ENCODE peak calls at places on chromosomes 13 and 19, in four cellular contexts. M is vagina, F is fibroblast of pulmonary artery, B is transverse colon. S is an unnamed sample.

GRCh38 chr19:44452367-44452766 is 4.1 kb upstream of the ZNF229 start:
- DNase-seq in B (no peak), F (no peak), M (no peak), S (no peak)

GRCh38 chr13:38496956-38497355 is 147.3 kb downstream of the UFM1 start:
- DNase-seq in B (no peak), M (no peak), F (peak; percentile 7), S (no peak)

GRCh38 chr19:29084266-29084665 is 128.7 kb downstream of the UQCRFS1 start:
- DNase-seq in F (no peak), M (no peak), B (no peak), S (no peak)

GRCh38 chr13:93328943-93329342 is 102.3 kb downstream of the GPC6 start:
- DNase-seq in B (no peak), F (no peak), M (no peak), S (no peak)

GRCh38 chr19:39413903-39414608 is 1.6 kb downstream of the PLEKHG2 start:
- DNase-seq in B (peak; percentile 31), M (no peak), F (no peak), S (no peak)

GRCh38 chr19:41702208-41702651 is 6.2 kb upstream of the CEACAM5 start:
- DNase-seq in M (no peak), F (peak; percentile 11), B (no peak), S (peak; percentile 22)

GRCh38 chr13:36160297-36160696 is 29.1 kb upstream of the DCLK1 start:
- DNase-seq in M (no peak), F (no peak), B (no peak), S (no peak)

GRCh38 chr13:60267498-60268202 is 103.9 kb upstream of the DIAPH3 start:
- DNase-seq in F (peak; percentile 2), M (no peak), B (peak; percentile 13), S (peak; percentile 5)

GRCh38 chr13:59364508-59365187 is 799.1 kb downstream of the DIAPH3 start:
- DNase-seq in M (no peak), F (no peak), B (no peak), S (no peak)

GRCh38 chr19:34555447-34555846 is 73.9 kb downstream of the WTIP start:
- DNase-seq in F (peak; percentile 2), B (no peak), M (no peak), S (peak; percentile 8)

GRCh38 chr19:51993422-51993821 is 6.8 kb upstream of the ZNF350 start:
- DNase-seq in F (no peak), B (no peak), M (no peak), S (no peak)

GRCh38 chr19:54209748-54210494 is 9.3 kb downstream of the RPS9 start:
- DNase-seq in B (peak; percentile 93), M (no peak), F (peak; percentile 98), S (peak; percentile 96)

GRCh38 chr19:9671654-9672053 is 3.2 kb downstream of the ZNF562 start:
- DNase-seq in M (no peak), F (no peak), B (no peak), S (no peak)

GRCh38 chr13:95296326-95296939 is 4.8 kb downstream of the ABCC4 start:
- DNase-seq in F (peak; percentile 39), M (no peak), B (peak; percentile 66), S (peak; percentile 32)

GRCh38 chr13:102852556-102852955 is 6.7 kb downstream of the ERCC5 start:
- DNase-seq in F (peak; percentile 68), B (no peak), M (no peak), S (no peak)

GRCh38 chr13:30341815-30342570 is 34.6 kb upstream of the KATNAL1 start:
- DNase-seq in M (peak; percentile 95), B (peak; percentile 76), F (peak; percentile 86), S (peak; percentile 95)

GRCh38 chr13:90591927-90592268 is 755.6 kb upstream of the MIR17HG start:
- DNase-seq in F (peak; percentile 4), M (no peak), B (no peak), S (peak; percentile 38)

GRCh38 chr19:48913114-48913513 is 13.0 kb downstream of the NUCB1 start:
- DNase-seq in B (no peak), F (no peak), M (no peak), S (no peak)

GRCh38 chr19:33347300-33347699 is 26.2 kb upstream of the CEBPG start:
- DNase-seq in M (no peak), B (no peak), F (no peak), S (no peak)

GRCh38 chr19:2607712-2608601 is 94.5 kb downstream of the GNG7 start:
- DNase-seq in F (no peak), M (no peak), B (peak; percentile 53), S (no peak)

GRCh38 chr19:56258272-56258671 is 14.3 kb upstream of the EDDM13 start:
- DNase-seq in F (no peak), M (no peak), B (no peak), S (no peak)

GRCh38 chr19:56252699-56253422 is 19.7 kb upstream of the EDDM13 start:
- DNase-seq in M (no peak), B (peak; percentile 83), F (peak; percentile 86), S (peak; percentile 86)

GRCh38 chr19:56253737-56254136 is 18.8 kb upstream of the EDDM13 start:
- DNase-seq in M (no peak), F (peak; percentile 82), B (no peak), S (peak; percentile 76)
- TF ChIP-seq CTCF in M (peak; percentile 36), F (peak; percentile 49), B (peak; percentile 17), S (peak; percentile 48)

DNA sequence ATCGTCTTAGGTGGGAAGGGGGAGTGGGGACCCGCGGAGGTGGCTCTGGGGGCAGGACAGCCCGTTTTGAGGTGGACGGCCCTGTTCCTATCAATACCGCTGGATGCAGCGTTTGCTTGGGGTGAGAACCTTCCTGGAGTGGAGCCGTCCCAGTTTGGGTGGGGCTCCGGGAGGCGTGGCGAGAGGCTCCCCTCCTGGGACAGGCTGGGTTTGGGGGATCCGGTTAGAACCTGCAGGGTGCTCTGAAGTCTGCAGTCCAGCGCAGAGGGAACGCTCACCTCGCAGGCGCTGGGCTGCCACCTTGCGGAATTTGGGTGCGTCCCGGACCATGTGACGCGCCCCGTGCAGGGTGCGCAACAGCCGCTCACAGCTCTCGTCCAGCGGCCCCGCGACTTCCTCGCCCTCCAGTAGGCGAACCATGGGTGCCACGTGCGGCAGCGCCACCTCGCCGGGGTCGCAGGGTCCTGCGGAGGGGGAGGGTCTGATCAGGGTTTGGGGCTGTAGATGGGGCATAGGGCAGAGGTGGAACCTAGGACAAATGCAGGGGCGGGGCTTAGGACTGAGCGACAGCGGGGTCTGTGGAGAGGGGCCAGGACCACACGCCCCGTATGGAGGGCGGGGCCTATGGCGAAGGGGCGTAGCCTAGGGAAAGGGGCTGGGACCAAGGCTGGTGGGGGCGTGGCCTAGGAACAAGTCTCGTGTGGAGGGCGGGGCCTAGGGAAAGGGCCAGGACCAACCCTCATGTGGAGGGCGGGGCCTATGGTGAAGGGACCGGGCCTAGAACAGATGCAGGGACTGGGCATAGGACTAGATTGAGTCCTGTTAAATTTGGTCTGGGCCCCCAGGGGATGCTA is 13.8 kb downstream of the SH2D3A start:
- DNase-seq in F (peak; percentile 72), B (peak; percentile 95), M (no peak), S (peak; percentile 82)
- TF ChIP-seq CTCF in F (peak; percentile 29), B (peak; percentile 42), M (no peak), S (peak; percentile 7)

GRCh38 chr19:50044922-50045321 is 19.1 kb downstream of the ZNF473 start:
- DNase-seq in B (no peak), M (no peak), F (no peak), S (no peak)

GRCh38 chr19:50043967-50044366 is 18.2 kb downstream of the ZNF473 start:
- DNase-seq in F (no peak), M (no peak), B (no peak), S (no peak)

GRCh38 chr19:50050406-50051223 is 24.8 kb downstream of the ZNF473 start:
- DNase-seq in F (peak; percentile 79), M (no peak), B (peak; percentile 81), S (peak; percentile 76)

GRCh38 chr19:50047686-50048085 is 21.9 kb downstream of the ZNF473 start:
- DNase-seq in F (no peak), B (no peak), M (no peak), S (no peak)

DNA sequence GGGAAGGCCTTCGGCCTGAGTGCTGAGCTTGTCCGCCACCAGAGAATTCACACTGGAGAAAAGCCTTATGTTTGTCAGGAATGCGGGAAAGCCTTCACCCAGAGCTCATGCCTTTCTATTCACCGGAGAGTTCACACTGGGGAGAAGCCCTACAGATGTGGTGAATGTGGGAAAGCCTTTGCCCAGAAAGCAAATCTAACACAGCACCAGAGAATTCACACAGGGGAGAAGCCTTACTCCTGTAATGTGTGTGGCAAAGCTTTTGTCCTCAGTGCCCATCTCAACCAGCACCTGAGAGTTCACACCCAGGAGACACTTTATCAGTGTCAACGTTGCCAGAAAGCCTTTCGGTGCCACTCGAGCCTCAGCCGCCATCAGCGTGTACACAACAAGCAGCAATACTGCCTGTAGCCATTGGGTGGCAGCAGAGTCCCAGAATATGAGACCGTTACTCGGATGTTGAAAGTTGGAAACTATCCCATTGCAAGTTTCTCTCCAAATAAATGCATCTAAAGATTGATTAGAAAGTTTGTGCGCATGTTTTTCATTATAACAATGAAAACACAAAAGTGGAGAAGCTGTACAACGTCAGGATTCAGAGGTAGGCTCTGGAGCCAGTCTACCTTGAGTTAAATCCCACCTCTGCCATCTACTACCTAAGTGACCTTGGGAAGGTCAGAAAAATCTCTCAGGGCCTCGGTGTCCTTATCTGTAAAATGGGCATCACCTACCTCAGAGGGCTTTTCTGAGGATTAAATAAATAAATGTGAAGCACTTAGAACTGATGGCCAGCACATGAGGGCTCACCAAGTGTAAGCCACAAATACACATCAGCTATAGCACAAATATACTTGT is 21.1 kb downstream of the ZNF473 start:
- DNase-seq in F (peak; percentile 17), B (peak; percentile 50), M (no peak), S (no peak)
- TF ChIP-seq CTCF in F (peak; percentile 44), B (peak; percentile 58), M (peak; percentile 33), S (peak; percentile 29)

GRCh38 chr13:100513171-100513570 is 75.4 kb downstream of the GGACT start:
- DNase-seq in B (no peak), M (no peak), F (no peak), S (no peak)

GRCh38 chr13:100513987-100514670 is 74.5 kb downstream of the GGACT start:
- DNase-seq in B (no peak), F (no peak), M (peak; percentile 62), S (no peak)

GRCh38 chr13:100517135-100517534 is 71.5 kb downstream of the GGACT start:
- DNase-seq in F (no peak), M (no peak), B (peak; percentile 68), S (no peak)

GRCh38 chr13:100515410-100515800 is 73.2 kb downstream of the GGACT start:
- DNase-seq in M (no peak), B (no peak), F (no peak), S (no peak)

DNA sequence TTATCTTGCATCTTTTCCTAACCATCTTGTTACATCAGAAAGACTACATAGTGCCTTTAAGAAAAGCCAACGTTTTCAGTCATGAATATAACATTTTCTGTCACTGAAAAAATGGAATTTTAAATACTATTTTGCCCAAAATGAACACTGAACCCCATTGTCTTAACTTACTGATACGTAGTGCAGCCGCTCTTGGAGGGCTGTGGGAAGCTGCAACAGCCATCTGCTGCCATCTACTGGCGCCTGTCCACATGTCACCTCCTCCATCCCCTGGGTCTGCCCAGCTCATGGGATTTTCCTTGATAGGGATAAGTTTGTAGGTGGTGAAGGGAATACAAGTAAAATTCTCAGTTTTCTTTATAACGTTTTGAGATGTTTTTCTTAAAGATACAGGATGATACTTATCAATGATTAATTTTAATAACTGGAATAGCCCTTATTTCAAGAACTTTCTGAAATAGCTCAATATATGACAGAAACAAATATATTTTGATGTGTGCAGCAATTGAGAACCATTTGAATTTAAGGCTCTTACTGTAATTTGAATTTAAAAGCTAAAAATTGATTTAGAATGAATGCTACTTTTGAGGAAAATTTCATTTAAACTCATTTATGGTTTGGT is 73.7 kb downstream of the GGACT start:
- DNase-seq in F (peak; percentile 83), B (peak; percentile 80), M (peak; percentile 52), S (peak; percentile 75)
- TF ChIP-seq CTCF in F (peak; percentile 99), B (peak; percentile 89), M (peak; percentile 84), S (peak; percentile 99)

S was measured in epithelial cell of esophagus.